ENCODE peak calls at places on chromosome 20, in eight cellular contexts. A, L, V, T, F, X, K and D are unnamed samples.

GRCh38 chr20:23435675-23436539 is 3.6 kb upstream of the CSTL1 start:
- DNase-seq in A (no peak), L (no peak), V (no peak), T (no peak), F (no peak), X (peak), K (peak), D (no peak)

GRCh38 chr20:24816907-24817306 is 132.2 kb upstream of the CST7 start:
- DNase-seq in A (no peak), L (no peak), V (no peak), T (no peak), F (peak), X (no peak), K (no peak), D (no peak)

GRCh38 chr20:32623667-32624157 is 38.6 kb upstream of the NOL4L start:
- DNase-seq in A (no peak), L (no peak), V (no peak), T (no peak), F (peak), X (no peak), K (no peak), D (no peak)

GRCh38 chr20:64101731-64102621 is 5.4 kb downstream of the NPBWR2 start:
- DNase-seq in A (peak), L (no peak), V (no peak), T (no peak), F (peak), X (no peak), K (peak), D (no peak)

GRCh38 chr20:61949714-61950630 is 115.7 kb downstream of the TAF4 start:
- DNase-seq in A (no peak), L (no peak), V (peak), T (peak), F (no peak), X (no peak), K (peak), D (no peak)

GRCh38 chr20:14521436-14521835 is 184.0 kb upstream of the FLRT3 start:
- DNase-seq in A (no peak), L (no peak), V (no peak), T (no peak), F (no peak), X (no peak), K (no peak), D (peak)

GRCh38 chr20:48437146-48437545 is 390.7 kb downstream of the PREX1 start:
- DNase-seq in A (no peak), L (no peak), V (no peak), T (no peak), F (no peak), X (no peak), K (no peak), D (no peak)

GRCh38 chr20:36097751-36098151 is 56.8 kb upstream of the EPB41L1 start:
- DNase-seq in A (no peak), L (no peak), V (no peak), T (no peak), F (no peak), X (no peak), K (peak), D (no peak)

GRCh38 chr20:25277051-25277801 is 29.3 kb downstream of the PYGB start:
- DNase-seq in A (no peak), L (peak), V (peak), T (peak), F (no peak), X (no peak), K (peak), D (no peak)

GRCh38 chr20:36575066-36575743 is 1.8 kb downstream of the TGIF2 start:
- DNase-seq in A (peak), L (peak), V (peak), T (peak), F (peak), X (peak), K (peak), D (peak)

GRCh38 chr20:56400001-56400640 is 7.7 kb downstream of the CSTF1 start:
- DNase-seq in A (peak), L (no peak), V (no peak), T (peak), F (peak), X (peak), K (peak), D (peak)

GRCh38 chr20:24405810-24406209 is 63.6 kb upstream of the SYNDIG1 start:
- DNase-seq in A (no peak), L (no peak), V (no peak), T (no peak), F (no peak), X (no peak), K (no peak), D (no peak)

GRCh38 chr20:39214778-39215177 is 252.6 kb downstream of the DHX35 start:
- DNase-seq in A (no peak), L (no peak), V (no peak), T (no peak), F (no peak), X (no peak), K (no peak), D (no peak)

GRCh38 chr20:46401478-46401860 is 4.9 kb downstream of the ELMO2 start:
- DNase-seq in A (no peak), L (no peak), V (no peak), T (no peak), F (no peak), X (no peak), K (peak), D (no peak)

GRCh38 chr20:21516180-21516567 is 2.3 kb upstream of the NKX2-2 start:
- DNase-seq in A (no peak), L (no peak), V (no peak), T (no peak), F (no peak), X (no peak), K (no peak), D (no peak)

GRCh38 chr20:20593447-20594170 is 118.8 kb downstream of the RALGAPA2 start:
- DNase-seq in A (peak), L (no peak), V (no peak), T (no peak), F (peak), X (peak), K (no peak), D (peak)

GRCh38 chr20:63347950-63348827 is 13.0 kb downstream of the CHRNA4 start:
- DNase-seq in A (no peak), L (no peak), V (no peak), T (no peak), F (no peak), X (no peak), K (no peak), D (no peak)

GRCh38 chr20:14142171-14142570 is 146.9 kb downstream of the MACROD2 start:
- DNase-seq in A (peak), L (no peak), V (no peak), T (peak), F (peak), X (peak), K (peak), D (peak)

GRCh38 chr20:3663031-3663701 is at the start of gene GFRA4:
- DNase-seq in A (no peak), L (no peak), V (peak), T (no peak), F (no peak), X (no peak), K (no peak), D (no peak)

GRCh38 chr20:35306931-35307517 is 14.8 kb upstream of the FAM83C start:
- DNase-seq in A (peak), L (no peak), V (no peak), T (no peak), F (peak), X (peak), K (peak), D (peak)

GRCh38 chr20:7792131-7792869 is 148.0 kb downstream of the HAO1 start:
- DNase-seq in A (no peak), L (no peak), V (no peak), T (no peak), F (no peak), X (no peak), K (no peak), D (no peak)

GRCh38 chr20:57680131-57680716 is 29.6 kb downstream of the PMEPA1 start:
- DNase-seq in A (no peak), L (no peak), V (no peak), T (no peak), F (peak), X (no peak), K (no peak), D (no peak)
- TF ChIP-seq POLR2A in A (no peak), L (no peak), V (no peak), T (no peak), F (no peak), X (no peak), K (no peak), D (no peak)

GRCh38 chr20:16106191-16106849 is 466.9 kb downstream of the KIF16B start:
- DNase-seq in A (no peak), L (no peak), V (no peak), T (no peak), F (no peak), X (no peak), K (no peak), D (no peak)
- TF ChIP-seq POLR2A in A (no peak), L (no peak), V (no peak), T (no peak), F (no peak), X (no peak), K (no peak), D (no peak)

GRCh38 chr20:5550738-5551529 is 199.3 kb upstream of the SHLD1 start:
- DNase-seq in A (no peak), L (no peak), V (no peak), T (no peak), F (no peak), X (no peak), K (no peak), D (no peak)
- TF ChIP-seq POLR2A in A (no peak), L (no peak), V (no peak), T (no peak), F (no peak), X (no peak), K (no peak), D (no peak)

DNA sequence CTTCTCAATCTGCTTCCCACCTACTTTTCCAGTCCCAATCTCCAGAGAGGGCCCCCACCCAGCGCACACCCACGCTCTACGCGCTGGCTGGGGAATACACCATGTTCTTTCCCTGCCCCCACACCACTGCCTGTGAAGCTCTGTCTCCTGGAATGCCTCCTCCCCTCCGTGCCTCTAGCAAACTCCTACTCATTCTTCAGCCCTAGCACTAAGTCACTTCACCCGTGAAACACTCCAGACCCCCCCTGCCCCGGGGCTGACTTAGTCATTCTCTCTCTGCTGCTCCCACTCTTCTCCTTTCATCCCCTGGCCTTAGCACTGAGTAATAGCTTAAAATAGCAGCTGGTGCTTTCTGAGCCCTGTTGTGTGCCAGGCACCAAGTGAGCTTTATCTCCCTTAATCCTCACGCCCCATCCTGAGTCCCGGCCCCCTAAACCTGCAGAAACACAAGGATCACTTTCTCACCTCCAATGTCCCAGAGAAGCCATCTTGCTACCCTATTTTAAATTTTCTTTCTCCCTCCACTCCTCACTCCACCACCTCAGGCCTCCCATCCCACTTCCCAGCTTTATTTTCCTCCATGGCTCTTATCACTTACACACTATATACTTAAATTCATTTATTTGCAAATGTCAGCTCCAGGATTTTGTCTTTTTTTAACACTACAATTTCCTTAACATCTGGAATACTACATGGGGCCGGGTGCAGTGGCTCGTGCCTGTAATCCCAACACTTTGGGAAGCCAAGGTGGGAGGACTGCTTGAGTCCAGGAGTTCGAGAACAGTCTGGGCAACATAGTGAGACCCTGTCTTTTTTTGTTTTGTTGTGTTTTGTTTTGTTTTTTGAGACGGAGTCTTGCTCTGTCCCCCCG is 6.3 kb upstream of the PARD6B start:
- DNase-seq in A (peak), L (peak), V (peak), T (peak), F (peak), X (peak), K (peak), D (peak)
- TF ChIP-seq POLR2A in A (no peak), L (no peak), V (no peak), T (no peak), F (no peak), X (no peak), K (no peak), D (no peak)

DNA sequence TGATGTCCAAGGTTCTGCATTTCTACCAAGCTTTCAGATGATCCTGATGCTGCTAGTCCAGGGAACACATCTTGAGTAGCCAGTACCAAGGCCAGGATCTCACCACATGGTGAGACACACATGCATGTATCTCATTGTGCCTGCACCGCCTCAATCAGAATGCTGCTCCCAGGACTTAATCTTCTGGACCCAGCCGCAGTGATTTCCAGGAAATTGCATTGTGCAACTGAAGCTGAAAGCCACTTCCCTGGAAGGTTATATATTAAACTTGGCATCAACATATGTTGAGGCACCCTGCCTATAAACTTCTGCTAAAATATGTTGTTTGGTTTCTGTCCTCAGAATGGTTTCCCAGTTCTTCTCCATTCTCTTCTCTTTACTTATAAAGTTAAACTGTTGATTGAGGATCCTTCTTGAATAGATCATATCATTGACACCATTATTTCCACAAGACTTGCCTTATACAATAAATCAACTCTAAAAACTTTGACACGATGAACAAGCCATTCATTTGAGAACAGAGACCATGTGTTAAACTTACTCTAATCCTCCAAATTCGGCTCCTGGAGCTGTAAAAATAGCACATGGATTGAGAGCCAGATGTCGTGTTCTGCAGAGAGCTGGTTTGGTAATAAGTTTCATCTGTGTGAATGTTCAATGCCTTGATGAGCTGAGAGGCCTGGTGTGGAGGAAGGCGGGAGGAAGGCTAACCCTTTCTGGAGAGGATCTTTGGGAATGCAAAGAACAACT is 65.0 kb upstream of the PCSK2 start:
- DNase-seq in A (no peak), L (no peak), V (no peak), T (no peak), F (no peak), X (no peak), K (no peak), D (no peak)
- TF ChIP-seq POLR2A in A (no peak), L (no peak), V (no peak), T (no peak), F (no peak), X (no peak), K (no peak), D (no peak)

GRCh38 chr20:44805335-44805734 is 5.0 kb downstream of the RIMS4 start:
- DNase-seq in A (no peak), L (no peak), V (no peak), T (no peak), F (peak), X (no peak), K (no peak), D (no peak)
- TF ChIP-seq POLR2A in A (no peak), L (no peak), V (no peak), T (no peak), F (no peak), X (no peak), K (no peak), D (no peak)

GRCh38 chr20:2340823-2341222 is 39.9 kb upstream of the TGM6 start:
- DNase-seq in A (no peak), L (no peak), V (no peak), T (no peak), F (no peak), X (no peak), K (no peak), D (no peak)
- TF ChIP-seq POLR2A in A (no peak), L (no peak), V (no peak), T (no peak), F (no peak), X (no peak), K (no peak), D (no peak)